ENCODE peak calls at places on chromosomes 16 and 17, in five cellular contexts. One of them, this sample, is unnamed.

GRCh38 chr17:55664287-55664686 is 58.4 kb downstream of the TMEM100 start:
- DNase-seq in lower leg skin: no peak
- DNase-seq in neural progenitor cell: no peak
- DNase-seq in mammary epithelial cell: no peak
- DNase-seq in mucosa of descending colon: no peak
- DNase-seq in this sample: no peak

GRCh38 chr17:44217738-44218343 is 1.6 kb downstream of the UBTF start:
- DNase-seq in lower leg skin: peak
- DNase-seq in neural progenitor cell: no peak
- DNase-seq in mammary epithelial cell: no peak
- DNase-seq in mucosa of descending colon: no peak
- DNase-seq in this sample: no peak

GRCh38 chr17:79556263-79556662 is 54.6 kb downstream of the RBFOX3 start:
- DNase-seq in neural progenitor cell: no peak
- DNase-seq in mucosa of descending colon: no peak
- DNase-seq in lower leg skin: no peak
- DNase-seq in mammary epithelial cell: no peak
- DNase-seq in this sample: no peak

GRCh38 chr17:45138911-45139532 is 3.5 kb downstream of the ACBD4 start:
- DNase-seq in mucosa of descending colon: no peak
- DNase-seq in mammary epithelial cell: no peak
- DNase-seq in lower leg skin: no peak
- DNase-seq in neural progenitor cell: peak
- DNase-seq in this sample: no peak

GRCh38 chr16:4253394-4254150 is 11.7 kb upstream of the SRL start:
- DNase-seq in neural progenitor cell: peak
- DNase-seq in lower leg skin: peak
- DNase-seq in mammary epithelial cell: peak
- DNase-seq in mucosa of descending colon: peak
- DNase-seq in this sample: peak

GRCh38 chr17:39079836-39080235 is 71.6 kb downstream of the PLXDC1 start:
- DNase-seq in mucosa of descending colon: no peak
- DNase-seq in lower leg skin: no peak
- DNase-seq in mammary epithelial cell: no peak
- DNase-seq in neural progenitor cell: no peak
- DNase-seq in this sample: no peak

GRCh38 chr16:82884320-82884898 is 257.6 kb downstream of the CDH13 start:
- DNase-seq in mucosa of descending colon: no peak
- DNase-seq in mammary epithelial cell: no peak
- DNase-seq in neural progenitor cell: no peak
- DNase-seq in lower leg skin: no peak
- DNase-seq in this sample: no peak

GRCh38 chr17:31780436-31780835 is 78.6 kb downstream of the COPRS start:
- DNase-seq in mammary epithelial cell: no peak
- DNase-seq in neural progenitor cell: no peak
- DNase-seq in mucosa of descending colon: no peak
- DNase-seq in lower leg skin: no peak
- DNase-seq in this sample: no peak

GRCh38 chr16:86618431-86619262 is 40.3 kb downstream of the FOXL1 start:
- DNase-seq in neural progenitor cell: no peak
- DNase-seq in mucosa of descending colon: no peak
- DNase-seq in lower leg skin: peak
- DNase-seq in mammary epithelial cell: no peak
- DNase-seq in this sample: peak

GRCh38 chr17:50346313-50347086 is 574 bp downstream of the XYLT2 start:
- DNase-seq in mammary epithelial cell: peak
- DNase-seq in mucosa of descending colon: peak
- DNase-seq in lower leg skin: peak
- DNase-seq in neural progenitor cell: peak
- DNase-seq in this sample: no peak

GRCh38 chr17:60445144-60445543 is 22.9 kb downstream of the CHCT1 start:
- DNase-seq in mucosa of descending colon: no peak
- DNase-seq in neural progenitor cell: no peak
- DNase-seq in lower leg skin: no peak
- DNase-seq in mammary epithelial cell: no peak
- DNase-seq in this sample: no peak

GRCh38 chr16:31355701-31356100 is 725 bp downstream of the ITGAX start:
- DNase-seq in mucosa of descending colon: no peak
- DNase-seq in mammary epithelial cell: no peak
- DNase-seq in neural progenitor cell: no peak
- DNase-seq in lower leg skin: no peak
- DNase-seq in this sample: no peak

GRCh38 chr17:50847566-50847965 is 12.2 kb downstream of the WFIKKN2 start:
- DNase-seq in lower leg skin: no peak
- DNase-seq in mammary epithelial cell: no peak
- DNase-seq in mucosa of descending colon: no peak
- DNase-seq in neural progenitor cell: no peak
- DNase-seq in this sample: no peak

GRCh38 chr17:75723201-75723930 is 2.1 kb downstream of the ITGB4 start:
- DNase-seq in mammary epithelial cell: peak
- DNase-seq in neural progenitor cell: no peak
- DNase-seq in lower leg skin: peak
- DNase-seq in mucosa of descending colon: peak
- DNase-seq in this sample: no peak
- H3K4me3 ChIP-seq in mammary epithelial cell: peak
- H3K4me3 ChIP-seq in neural progenitor cell: no peak
- H3K4me3 ChIP-seq in lower leg skin: peak
- H3K4me3 ChIP-seq in mucosa of descending colon: no peak
- H3K4me3 ChIP-seq in this sample: no peak

DNA sequence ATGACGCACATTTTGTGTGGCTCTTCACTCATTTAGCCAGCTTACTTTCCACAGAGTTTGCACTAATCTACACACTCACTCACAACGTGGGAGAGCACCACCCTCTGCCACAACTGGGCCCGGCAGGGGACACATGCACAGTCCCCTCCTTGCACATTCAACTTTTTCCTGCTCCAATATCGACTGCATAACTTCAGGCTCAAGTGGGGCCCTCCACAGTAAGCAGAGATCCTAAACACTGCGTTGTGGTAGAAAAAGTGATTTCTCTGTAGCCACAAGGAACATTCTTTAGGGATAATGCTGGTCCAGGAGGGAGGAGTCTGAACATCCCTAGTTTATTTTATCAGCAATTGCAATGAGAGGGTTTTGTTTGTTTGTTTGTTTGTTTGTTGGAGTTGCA is 40.0 kb downstream of the MRPS23 start:
- DNase-seq in mammary epithelial cell: no peak
- DNase-seq in mucosa of descending colon: no peak
- DNase-seq in lower leg skin: no peak
- DNase-seq in neural progenitor cell: no peak
- DNase-seq in this sample: no peak
- TF ChIP-seq CTCF in mammary epithelial cell: no peak
- TF ChIP-seq CTCF in mucosa of descending colon: no peak
- TF ChIP-seq CTCF in lower leg skin: no peak
- TF ChIP-seq CTCF in neural progenitor cell: no peak
- TF ChIP-seq CTCF in this sample: no peak

GRCh38 chr16:87838643-87839541 is 30.4 kb downstream of the SLC7A5 start:
- DNase-seq in lower leg skin: no peak
- DNase-seq in mammary epithelial cell: no peak
- DNase-seq in neural progenitor cell: peak
- DNase-seq in mucosa of descending colon: no peak
- DNase-seq in this sample: no peak

GRCh38 chr16:87837627-87838289 is 31.5 kb downstream of the SLC7A5 start:
- DNase-seq in mucosa of descending colon: no peak
- DNase-seq in mammary epithelial cell: no peak
- DNase-seq in lower leg skin: no peak
- DNase-seq in neural progenitor cell: no peak
- DNase-seq in this sample: no peak

GRCh38 chr16:87840462-87840978 is 28.8 kb downstream of the SLC7A5 start:
- DNase-seq in mucosa of descending colon: no peak
- DNase-seq in mammary epithelial cell: no peak
- DNase-seq in neural progenitor cell: no peak
- DNase-seq in lower leg skin: no peak
- DNase-seq in this sample: no peak

GRCh38 chr16:87841608-87842208 is 27.6 kb downstream of the SLC7A5 start:
- DNase-seq in lower leg skin: no peak
- DNase-seq in neural progenitor cell: no peak
- DNase-seq in mucosa of descending colon: no peak
- DNase-seq in mammary epithelial cell: no peak
- DNase-seq in this sample: no peak

GRCh38 chr16:87839542-87840461 is 29.5 kb downstream of the SLC7A5 start:
- DNase-seq in mammary epithelial cell: no peak
- DNase-seq in neural progenitor cell: no peak
- DNase-seq in mucosa of descending colon: no peak
- DNase-seq in lower leg skin: no peak
- DNase-seq in this sample: no peak
- H3K4me3 ChIP-seq in mammary epithelial cell: no peak
- H3K4me3 ChIP-seq in neural progenitor cell: no peak
- H3K4me3 ChIP-seq in mucosa of descending colon: no peak
- H3K4me3 ChIP-seq in lower leg skin: no peak
- H3K4me3 ChIP-seq in this sample: no peak

GRCh38 chr16:81597079-81597658 is 152.6 kb downstream of the CMIP start:
- DNase-seq in neural progenitor cell: no peak
- DNase-seq in mammary epithelial cell: no peak
- DNase-seq in mucosa of descending colon: peak
- DNase-seq in lower leg skin: no peak
- DNase-seq in this sample: no peak

GRCh38 chr16:81600275-81600674 is 155.7 kb downstream of the CMIP start:
- DNase-seq in mucosa of descending colon: no peak
- DNase-seq in mammary epithelial cell: peak
- DNase-seq in neural progenitor cell: peak
- DNase-seq in lower leg skin: no peak
- DNase-seq in this sample: peak

GRCh38 chr16:81599034-81599744 is 154.6 kb downstream of the CMIP start:
- DNase-seq in neural progenitor cell: no peak
- DNase-seq in mammary epithelial cell: peak
- DNase-seq in lower leg skin: no peak
- DNase-seq in mucosa of descending colon: no peak
- DNase-seq in this sample: no peak

GRCh38 chr16:81595676-81596292 is 151.2 kb downstream of the CMIP start:
- DNase-seq in mucosa of descending colon: no peak
- DNase-seq in mammary epithelial cell: peak
- DNase-seq in neural progenitor cell: no peak
- DNase-seq in lower leg skin: no peak
- DNase-seq in this sample: peak

GRCh38 chr16:81598083-81598482 is 153.5 kb downstream of the CMIP start:
- DNase-seq in mucosa of descending colon: no peak
- DNase-seq in lower leg skin: no peak
- DNase-seq in neural progenitor cell: no peak
- DNase-seq in mammary epithelial cell: no peak
- DNase-seq in this sample: no peak
- TF ChIP-seq CTCF in mucosa of descending colon: no peak
- TF ChIP-seq CTCF in lower leg skin: no peak
- TF ChIP-seq CTCF in neural progenitor cell: peak
- TF ChIP-seq CTCF in mammary epithelial cell: peak
- TF ChIP-seq CTCF in this sample: no peak

GRCh38 chr16:89732918-89733242 is 11.5 kb downstream of the ZNF276 start:
- DNase-seq in mammary epithelial cell: no peak
- DNase-seq in neural progenitor cell: no peak
- DNase-seq in mucosa of descending colon: no peak
- DNase-seq in lower leg skin: no peak
- DNase-seq in this sample: no peak
- H3K4me3 ChIP-seq in mammary epithelial cell: no peak
- H3K4me3 ChIP-seq in neural progenitor cell: no peak
- H3K4me3 ChIP-seq in mucosa of descending colon: no peak
- H3K4me3 ChIP-seq in lower leg skin: no peak
- H3K4me3 ChIP-seq in this sample: no peak

This sample was measured in cardiac fibroblast.